ENCODE peak calls at places on chromosomes 11 and 22, in eight cellular contexts. One of them, this sample, is unnamed.

GRCh38 chr11:88552377-88553029 is 215.0 kb upstream of the CTSC start:
- DNase-seq in caudate nucleus: no peak
- DNase-seq in iris pigment epithelial cell: peak
- DNase-seq in upper lobe of left lung: no peak
- DNase-seq in COR-L47: no peak
- DNase-seq in sigmoid colon: no peak
- DNase-seq in GM23248: peak
- DNase-seq in HEK293T: peak
- DNase-seq in this sample: peak

GRCh38 chr11:8717876-8718753 is 35.5 kb downstream of the RPL27A start:
- DNase-seq in upper lobe of left lung: no peak
- DNase-seq in GM23248: peak
- DNase-seq in sigmoid colon: peak
- DNase-seq in iris pigment epithelial cell: peak
- DNase-seq in HEK293T: no peak
- DNase-seq in caudate nucleus: peak
- DNase-seq in COR-L47: no peak
- DNase-seq in this sample: no peak

GRCh38 chr11:69010361-69010891 is 2.6 kb downstream of the MRGPRF start:
- DNase-seq in GM23248: peak
- DNase-seq in iris pigment epithelial cell: no peak
- DNase-seq in HEK293T: no peak
- DNase-seq in caudate nucleus: no peak
- DNase-seq in upper lobe of left lung: no peak
- DNase-seq in sigmoid colon: peak
- DNase-seq in COR-L47: no peak
- DNase-seq in this sample: no peak

GRCh38 chr11:86511086-86511551 is 136.4 kb downstream of the CCDC81 start:
- DNase-seq in upper lobe of left lung: no peak
- DNase-seq in caudate nucleus: no peak
- DNase-seq in HEK293T: no peak
- DNase-seq in iris pigment epithelial cell: peak
- DNase-seq in GM23248: peak
- DNase-seq in COR-L47: no peak
- DNase-seq in sigmoid colon: no peak
- DNase-seq in this sample: peak

GRCh38 chr11:73218106-73218829 is at the start of gene P2RY2:
- DNase-seq in iris pigment epithelial cell: peak
- DNase-seq in COR-L47: no peak
- DNase-seq in HEK293T: peak
- DNase-seq in GM23248: peak
- DNase-seq in sigmoid colon: peak
- DNase-seq in caudate nucleus: no peak
- DNase-seq in upper lobe of left lung: peak
- DNase-seq in this sample: peak

GRCh38 chr22:48359613-48359965 is 1468.1 kb downstream of the BRD1 start:
- DNase-seq in upper lobe of left lung: no peak
- DNase-seq in HEK293T: no peak
- DNase-seq in sigmoid colon: no peak
- DNase-seq in GM23248: no peak
- DNase-seq in COR-L47: no peak
- DNase-seq in caudate nucleus: no peak
- DNase-seq in iris pigment epithelial cell: no peak
- DNase-seq in this sample: no peak

GRCh38 chr11:6315811-6316425 is 4.4 kb downstream of the CAVIN3 start:
- DNase-seq in iris pigment epithelial cell: peak
- DNase-seq in sigmoid colon: peak
- DNase-seq in upper lobe of left lung: no peak
- DNase-seq in caudate nucleus: no peak
- DNase-seq in HEK293T: peak
- DNase-seq in COR-L47: peak
- DNase-seq in GM23248: peak
- DNase-seq in this sample: peak

GRCh38 chr11:16793511-16793910 is 55.1 kb downstream of the C11orf58 start:
- DNase-seq in HEK293T: no peak
- DNase-seq in upper lobe of left lung: no peak
- DNase-seq in GM23248: no peak
- DNase-seq in sigmoid colon: no peak
- DNase-seq in iris pigment epithelial cell: no peak
- DNase-seq in caudate nucleus: no peak
- DNase-seq in COR-L47: no peak
- DNase-seq in this sample: no peak

GRCh38 chr11:32137869-32138268 is 47.0 kb downstream of the RCN1 start:
- DNase-seq in caudate nucleus: no peak
- DNase-seq in HEK293T: no peak
- DNase-seq in upper lobe of left lung: no peak
- DNase-seq in iris pigment epithelial cell: no peak
- DNase-seq in sigmoid colon: no peak
- DNase-seq in GM23248: no peak
- DNase-seq in COR-L47: no peak
- DNase-seq in this sample: no peak

GRCh38 chr11:33329705-33330329 is 72.6 kb downstream of the HIPK3 start:
- DNase-seq in caudate nucleus: peak
- DNase-seq in sigmoid colon: peak
- DNase-seq in upper lobe of left lung: no peak
- DNase-seq in HEK293T: peak
- DNase-seq in COR-L47: peak
- DNase-seq in iris pigment epithelial cell: peak
- DNase-seq in GM23248: peak
- DNase-seq in this sample: peak